ENCODE peak calls at places on chromosome 14, in six cellular contexts. V is IMR-90, D is neuronal stem cell, W is H9, X is mesenchymal stem cell, Q is trophoblast cell. C is an unnamed sample.

GRCh38 chr14:61482348-61483206 is 161.2 kb downstream of the PRKCH start:
- DNase-seq in D (no peak), Q (no peak), W (no peak), V (no peak), X (no peak), C (no peak)

GRCh38 chr14:93648440-93649168 is 139.7 kb downstream of the PRIMA1 start:
- DNase-seq in V (no peak), D (no peak), X (no peak), W (peak; percentile 48), Q (peak; percentile 3), C (no peak)

GRCh38 chr14:79587194-79587593 is 624.1 kb downstream of the DIO2 start:
- DNase-seq in D (no peak), X (no peak), V (no peak), Q (no peak), W (no peak), C (no peak)

GRCh38 chr14:56587701-56588100 is 8.1 kb downstream of the TMEM260 start:
- DNase-seq in W (no peak), D (no peak), Q (no peak), V (no peak), X (no peak), C (no peak)

GRCh38 chr14:58705066-58705465 is 67.3 kb downstream of the DACT1 start:
- DNase-seq in W (no peak), X (no peak), Q (no peak), V (no peak), D (no peak), C (no peak)

GRCh38 chr14:76149196-76149595 is 2.5 kb upstream of the GPATCH2L start:
- DNase-seq in X (no peak), W (no peak), V (no peak), Q (no peak), D (no peak), C (no peak)

GRCh38 chr14:98408713-98409112 is 863.3 kb downstream of the BCL11B start:
- DNase-seq in X (no peak), V (no peak), Q (no peak), D (no peak), W (no peak), C (no peak)

GRCh38 chr14:31420013-31420318 is 384 bp downstream of the HEATR5A start:
- DNase-seq in Q (peak; percentile 82), X (no peak), V (no peak), D (no peak), W (peak; percentile 72), C (peak; percentile 81)

GRCh38 chr14:103748539-103748867 is 32.9 kb downstream of the ZFYVE21 start:
- DNase-seq in V (no peak), Q (no peak), X (no peak), D (no peak), W (no peak), C (no peak)

GRCh38 chr14:92480856-92481255 is 32.7 kb upstream of the RIN3 start:
- DNase-seq in W (no peak), V (no peak), Q (no peak), D (no peak), X (no peak), C (no peak)

GRCh38 chr14:61280092-61280525 is 1.0 kb downstream of the TMEM30B start:
- DNase-seq in W (no peak), X (no peak), Q (no peak), D (no peak), V (no peak), C (peak; percentile 53)

GRCh38 chr14:104422301-104423223 is 157.0 kb upstream of the C14orf180 start:
- DNase-seq in D (no peak), Q (no peak), X (no peak), V (no peak), W (no peak), C (no peak)

GRCh38 chr14:90624228-90624627 is 192.0 kb downstream of the TTC7B start:
- DNase-seq in D (no peak), Q (peak; percentile 61), V (peak; percentile 62), X (peak; percentile 83), W (no peak), C (no peak)

GRCh38 chr14:80787876-80788275 is 153.7 kb downstream of the CEP128 start:
- DNase-seq in V (no peak), Q (peak; percentile 31), W (no peak), D (no peak), X (no peak), C (no peak)

GRCh38 chr14:77151918-77152588 is 10.5 kb upstream of the ZDHHC22 start:
- DNase-seq in W (peak; percentile 12), V (peak; percentile 28), X (peak; percentile 15), Q (no peak), D (no peak), C (no peak)

GRCh38 chr14:60204104-60204842 is 39.1 kb upstream of the DHRS7 start:
- DNase-seq in V (no peak), Q (no peak), W (no peak), X (no peak), D (no peak), C (no peak)

GRCh38 chr14:37810094-37810801 is 214.8 kb downstream of the TTC6 start:
- DNase-seq in X (no peak), D (no peak), W (no peak), Q (no peak), V (no peak), C (no peak)

GRCh38 chr14:53144244-53144643 is 8.9 kb downstream of the DDHD1 start:
- DNase-seq in X (peak; percentile 40), D (no peak), W (no peak), V (peak; percentile 39), Q (no peak), C (no peak)

GRCh38 chr14:22276913-22277816 is 311.9 kb downstream of the DAD1 start:
- DNase-seq in V (peak; percentile 35), X (peak; percentile 41), D (no peak), Q (no peak), W (no peak), C (no peak)

GRCh38 chr14:34211732-34212131 is 250.3 kb downstream of the SPTSSA start:
- DNase-seq in V (no peak), W (no peak), D (no peak), X (peak; percentile 11), Q (no peak), C (no peak)

GRCh38 chr14:81400202-81400678 is at the start of gene STON2:
- DNase-seq in V (no peak), D (no peak), X (no peak), Q (peak; percentile 90), W (no peak), C (no peak)

GRCh38 chr14:56703947-56704346 is 106.3 kb downstream of the OTX2 start:
- DNase-seq in D (no peak), Q (no peak), W (no peak), V (no peak), X (no peak), C (no peak)

GRCh38 chr14:68676511-68676943 is 116.3 kb downstream of the ZFP36L1 start:
- DNase-seq in W (no peak), V (no peak), X (no peak), D (no peak), Q (peak; percentile 74), C (no peak)

GRCh38 chr14:59037086-59037485 is 151.4 kb upstream of the DAAM1 start:
- DNase-seq in Q (peak; percentile 96), V (no peak), W (no peak), D (no peak), X (no peak), C (no peak)

GRCh38 chr14:98189077-98189476 is 1082.9 kb downstream of the BCL11B start:
- DNase-seq in V (no peak), Q (no peak), D (no peak), W (no peak), X (no peak), C (no peak)

GRCh38 chr14:90140956-90141316 is 79.1 kb downstream of the KCNK13 start:
- DNase-seq in V (peak; percentile 71), X (peak; percentile 14), D (no peak), W (no peak), Q (no peak), C (no peak)

GRCh38 chr14:86540636-86541247 is 1010.8 kb downstream of the FLRT2 start:
- DNase-seq in X (no peak), V (no peak), D (no peak), W (no peak), Q (no peak), C (no peak)

GRCh38 chr14:61640834-61641170 is 54.5 kb upstream of the HIF1A start:
- DNase-seq in V (no peak), X (no peak), D (no peak), Q (no peak), W (no peak), C (no peak)

GRCh38 chr14:68548194-68549056 is 244.4 kb downstream of the ZFP36L1 start:
- DNase-seq in Q (peak; percentile 96), W (no peak), D (peak; percentile 51), X (peak; percentile 99), V (peak; percentile 98), C (peak; percentile 54)

GRCh38 chr14:61472801-61473376 is 151.5 kb downstream of the PRKCH start:
- DNase-seq in W (no peak), V (peak; percentile 24), X (peak; percentile 50), Q (no peak), D (no peak), C (no peak)

GRCh38 chr14:74539503-74539902 is 45.9 kb downstream of the ISCA2 start:
- DNase-seq in D (no peak), Q (no peak), X (no peak), W (no peak), V (no peak), C (no peak)
- H3K14ac ChIP-seq in D (no peak overlapping the region), Q (no peak overlapping the region), X (no peak overlapping the region), W (no peak overlapping the region), V (no peak overlapping the region), C (no peak overlapping the region)

DNA sequence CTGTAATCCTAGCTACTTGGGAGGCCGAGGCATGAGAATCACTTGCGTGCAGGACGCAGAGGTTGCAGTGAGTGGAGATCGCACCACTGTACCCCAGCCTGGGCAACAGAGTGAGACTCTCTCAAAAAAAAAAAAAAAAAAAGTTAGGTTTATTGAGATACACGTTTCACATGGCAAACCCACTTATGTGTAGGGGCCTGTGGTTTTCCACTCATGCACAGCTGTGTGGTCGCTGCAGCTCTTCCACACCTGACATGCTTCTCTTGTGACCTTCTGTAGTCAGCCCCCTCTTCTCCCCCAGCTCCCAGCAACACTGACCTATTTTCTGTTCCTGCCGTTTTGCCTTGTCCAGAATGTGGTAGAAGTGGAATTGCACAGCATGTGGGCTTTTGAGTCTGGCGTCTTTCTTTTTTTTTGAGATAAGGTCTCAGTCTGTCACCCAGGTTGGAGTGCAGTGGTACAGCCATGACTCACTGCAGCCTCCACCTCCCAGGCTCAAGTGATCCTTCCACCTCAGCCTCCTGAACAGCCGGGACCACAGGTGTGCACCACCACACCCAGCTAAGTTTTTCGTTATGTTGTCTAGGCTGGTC is 8.4 kb downstream of the MTA1 start:
- DNase-seq in X (no peak), W (no peak), V (no peak), Q (peak; percentile 23), D (no peak), C (no peak)
- H3K14ac ChIP-seq in X (no peak overlapping the region), W (no peak overlapping the region), V (no peak overlapping the region), Q (no peak overlapping the region), D (no peak overlapping the region), C (no peak overlapping the region)

GRCh38 chr14:70382556-70382955 is 23.1 kb upstream of the COX16 start:
- DNase-seq in V (no peak), Q (no peak), W (no peak), X (no peak), D (no peak), C (no peak)
- H3K14ac ChIP-seq in V (no peak overlapping the region), Q (no peak overlapping the region), W (no peak overlapping the region), X (no peak overlapping the region), D (no peak overlapping the region), C (no peak overlapping the region)

DNA sequence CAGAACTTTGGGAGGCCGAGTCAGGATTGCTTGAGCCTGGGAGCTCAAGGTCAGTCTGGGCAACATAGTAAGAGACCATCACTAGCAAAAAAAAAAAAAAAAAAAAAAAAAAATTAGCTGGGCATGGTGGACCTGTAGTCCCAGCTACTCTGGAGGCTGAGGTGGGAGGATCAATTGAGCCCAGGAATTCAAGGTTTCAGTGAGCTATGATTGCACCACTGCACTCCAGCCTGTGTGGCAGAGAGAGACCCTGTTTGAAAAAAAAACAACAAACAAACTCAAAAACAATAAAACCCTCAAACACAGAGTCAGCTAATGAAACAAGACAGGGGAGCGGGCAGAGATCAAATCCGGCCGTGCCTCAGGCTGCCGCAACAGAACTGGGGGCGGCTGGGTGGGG is 41.7 kb upstream of the DLK1 start:
- DNase-seq in D (no peak), W (no peak), X (no peak), V (no peak), Q (no peak), C (no peak)
- H3K14ac ChIP-seq in D (no peak overlapping the region), W (no peak overlapping the region), X (no peak overlapping the region), V (no peak overlapping the region), Q (no peak overlapping the region), C (no peak overlapping the region)